ENCODE peak calls at places on chromosomes 5 and 9, in six cellular contexts. One of them, this sample, is unnamed.

GRCh38 chr9:33765411-33765810 is 29.9 kb upstream of the PRSS3 start:
- ATAC-seq in HepG2: no peak
- ATAC-seq in heart left ventricle: no peak
- ATAC-seq in right lobe of liver: no peak
- ATAC-seq in HCT116: peak
- ATAC-seq in A549: peak
- ATAC-seq in this sample: no peak

GRCh38 chr5:140245354-140245753 is 57.5 kb downstream of the PFDN1 start:
- ATAC-seq in HepG2: no peak
- ATAC-seq in heart left ventricle: no peak
- ATAC-seq in right lobe of liver: no peak
- ATAC-seq in HCT116: no peak
- ATAC-seq in A549: no peak
- ATAC-seq in this sample: no peak

GRCh38 chr5:170773031-170773985 is 10.2 kb upstream of the GABRP start:
- ATAC-seq in HepG2: no peak
- ATAC-seq in heart left ventricle: peak
- ATAC-seq in right lobe of liver: no peak
- ATAC-seq in HCT116: no peak
- ATAC-seq in A549: no peak
- ATAC-seq in this sample: no peak

GRCh38 chr5:138702827-138703194 is 50.4 kb upstream of the CTNNA1 start:
- ATAC-seq in HepG2: no peak
- ATAC-seq in heart left ventricle: no peak
- ATAC-seq in right lobe of liver: no peak
- ATAC-seq in HCT116: no peak
- ATAC-seq in A549: no peak
- ATAC-seq in this sample: no peak

GRCh38 chr9:11558043-11558442 is 945.2 kb upstream of the PTPRD start:
- ATAC-seq in HepG2: no peak
- ATAC-seq in heart left ventricle: no peak
- ATAC-seq in right lobe of liver: no peak
- ATAC-seq in HCT116: no peak
- ATAC-seq in A549: no peak
- ATAC-seq in this sample: no peak

GRCh38 chr9:128102861-128103588 is 24.5 kb downstream of the PTGES2 start:
- ATAC-seq in HepG2: peak
- ATAC-seq in heart left ventricle: no peak
- ATAC-seq in right lobe of liver: peak
- ATAC-seq in HCT116: no peak
- ATAC-seq in A549: no peak
- ATAC-seq in this sample: no peak

GRCh38 chr5:111748304-111748763 is 8.7 kb downstream of the NREP start:
- ATAC-seq in HepG2: no peak
- ATAC-seq in heart left ventricle: peak
- ATAC-seq in right lobe of liver: peak
- ATAC-seq in HCT116: peak
- ATAC-seq in A549: peak
- ATAC-seq in this sample: peak

GRCh38 chr5:98781520-98781919 is 8.1 kb downstream of the RGMB start:
- ATAC-seq in HepG2: no peak
- ATAC-seq in heart left ventricle: no peak
- ATAC-seq in right lobe of liver: no peak
- ATAC-seq in HCT116: no peak
- ATAC-seq in A549: no peak
- ATAC-seq in this sample: no peak

GRCh38 chr5:58042933-58043606 is 416.8 kb downstream of the PLK2 start:
- ATAC-seq in HepG2: no peak
- ATAC-seq in heart left ventricle: no peak
- ATAC-seq in right lobe of liver: no peak
- ATAC-seq in HCT116: no peak
- ATAC-seq in A549: no peak
- ATAC-seq in this sample: no peak

GRCh38 chr5:66326276-66326675 is 182.2 kb downstream of the SREK1 start:
- ATAC-seq in HepG2: no peak
- ATAC-seq in heart left ventricle: peak
- ATAC-seq in right lobe of liver: no peak
- ATAC-seq in HCT116: no peak
- ATAC-seq in A549: no peak
- ATAC-seq in this sample: no peak

GRCh38 chr9:131669234-131670172 is 70.4 kb downstream of the RAPGEF1 start:
- ATAC-seq in HepG2: peak
- ATAC-seq in heart left ventricle: no peak
- ATAC-seq in right lobe of liver: no peak
- ATAC-seq in HCT116: peak
- ATAC-seq in A549: peak
- ATAC-seq in this sample: no peak

GRCh38 chr9:86534572-86535258 is 180.5 kb upstream of the TUT7 start:
- ATAC-seq in HepG2: no peak
- ATAC-seq in heart left ventricle: no peak
- ATAC-seq in right lobe of liver: no peak
- ATAC-seq in HCT116: no peak
- ATAC-seq in A549: no peak
- ATAC-seq in this sample: peak

GRCh38 chr9:13896922-13897835 is 416.8 kb downstream of the NFIB start:
- ATAC-seq in HepG2: no peak
- ATAC-seq in heart left ventricle: peak
- ATAC-seq in right lobe of liver: no peak
- ATAC-seq in HCT116: no peak
- ATAC-seq in A549: no peak
- ATAC-seq in this sample: no peak

GRCh38 chr5:160930361-160930760 is 78.3 kb upstream of the ATP10B start:
- ATAC-seq in HepG2: no peak
- ATAC-seq in heart left ventricle: no peak
- ATAC-seq in right lobe of liver: no peak
- ATAC-seq in HCT116: no peak
- ATAC-seq in A549: no peak
- ATAC-seq in this sample: no peak

GRCh38 chr9:111175350-111175749 is 137.1 kb upstream of the LPAR1 start:
- ATAC-seq in HepG2: no peak
- ATAC-seq in heart left ventricle: no peak
- ATAC-seq in right lobe of liver: no peak
- ATAC-seq in HCT116: no peak
- ATAC-seq in A549: no peak
- ATAC-seq in this sample: no peak

GRCh38 chr5:123508441-123508840 is 3.5 kb upstream of the CSNK1G3 start:
- ATAC-seq in HepG2: no peak
- ATAC-seq in heart left ventricle: no peak
- ATAC-seq in right lobe of liver: no peak
- ATAC-seq in HCT116: no peak
- ATAC-seq in A549: no peak
- ATAC-seq in this sample: no peak

GRCh38 chr9:96008502-96009222 is 133.2 kb downstream of the ERCC6L2 start:
- ATAC-seq in HepG2: no peak
- ATAC-seq in heart left ventricle: no peak
- ATAC-seq in right lobe of liver: peak
- ATAC-seq in HCT116: no peak
- ATAC-seq in A549: no peak
- ATAC-seq in this sample: peak

GRCh38 chr5:134110382-134110781 is 4.1 kb upstream of the TCF7 start:
- ATAC-seq in HepG2: no peak
- ATAC-seq in heart left ventricle: no peak
- ATAC-seq in right lobe of liver: no peak
- ATAC-seq in HCT116: no peak
- ATAC-seq in A549: no peak
- ATAC-seq in this sample: no peak

DNA sequence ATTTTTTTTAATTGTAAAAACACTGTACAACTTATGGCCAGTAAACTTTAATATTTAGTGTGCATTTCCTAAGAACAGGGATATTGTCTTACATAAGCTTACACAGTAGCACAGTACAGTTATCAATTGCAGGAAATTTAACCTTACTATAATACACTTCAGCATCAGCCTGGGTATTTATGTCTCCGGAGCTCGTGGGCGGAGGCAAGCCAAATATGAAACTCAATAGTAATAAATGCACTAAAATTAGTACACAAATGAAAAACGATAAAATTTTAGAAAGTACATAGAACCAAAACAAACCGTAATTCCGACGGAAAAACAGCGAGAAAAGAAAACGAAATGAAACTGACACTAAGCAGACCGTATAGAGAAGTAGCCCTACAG is 91.2 kb downstream of the ANXA2R start:
- ATAC-seq in HepG2: no peak
- ATAC-seq in heart left ventricle: no peak
- ATAC-seq in right lobe of liver: no peak
- ATAC-seq in HCT116: no peak
- ATAC-seq in A549: no peak
- ATAC-seq in this sample: no peak
- H3K4me3 ChIP-seq in HepG2: no peak
- H3K4me3 ChIP-seq in heart left ventricle: peak
- H3K4me3 ChIP-seq in right lobe of liver: no peak
- H3K4me3 ChIP-seq in HCT116: no peak
- H3K4me3 ChIP-seq in A549: peak
- H3K4me3 ChIP-seq in this sample: no peak

DNA sequence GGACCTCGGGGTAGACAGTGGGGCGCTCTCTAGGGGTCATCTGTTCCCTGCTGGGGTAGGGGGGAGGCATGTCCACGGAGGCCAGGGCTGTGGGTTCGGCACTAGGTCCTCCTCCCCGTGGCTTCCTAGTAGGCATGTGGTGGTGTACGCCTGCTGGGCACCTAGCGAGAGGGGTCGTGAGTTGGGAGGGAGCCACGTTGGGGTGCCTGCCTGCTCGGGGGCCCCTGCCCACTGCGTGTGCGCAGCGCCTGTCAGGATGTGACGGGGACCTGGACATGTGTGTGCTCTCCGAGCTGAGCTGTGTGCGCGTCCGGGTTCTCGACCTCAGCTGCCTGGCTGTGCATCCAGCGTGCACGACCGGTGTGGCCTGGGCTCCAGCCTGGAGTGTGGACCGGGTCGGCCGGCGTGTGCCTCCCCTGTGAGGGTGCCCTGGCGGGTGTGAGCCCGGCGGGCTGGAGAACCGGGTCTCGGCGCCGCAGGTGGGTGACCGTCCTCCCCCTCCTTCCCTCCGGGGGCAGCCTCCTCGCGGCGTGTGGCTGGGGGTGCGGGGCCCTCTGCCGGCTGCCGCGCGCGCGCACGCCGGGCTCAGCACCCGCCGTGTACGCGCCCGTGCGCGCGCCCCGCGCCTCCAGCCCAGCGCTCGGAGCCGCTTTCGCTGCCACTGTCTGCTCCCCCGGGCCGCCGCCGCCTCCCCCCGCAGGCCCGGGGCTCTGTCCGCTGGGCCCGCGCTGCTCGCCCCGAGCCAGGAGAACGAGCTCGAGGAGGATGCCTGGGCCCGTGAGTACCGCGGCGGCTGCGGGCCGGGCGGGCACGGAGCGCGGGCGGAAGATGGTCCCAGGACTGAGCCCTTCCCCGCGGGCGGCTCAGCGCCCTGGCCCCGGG is at the start of gene PRR7:
- ATAC-seq in HepG2: peak
- ATAC-seq in heart left ventricle: peak
- ATAC-seq in right lobe of liver: peak
- ATAC-seq in HCT116: peak
- ATAC-seq in A549: peak
- ATAC-seq in this sample: peak
- TF ChIP-seq POLR2A in HepG2: no peak
- TF ChIP-seq POLR2A in heart left ventricle: no peak
- TF ChIP-seq POLR2A in right lobe of liver: peak
- TF ChIP-seq POLR2A in HCT116: no peak
- TF ChIP-seq POLR2A in A549: peak
- TF ChIP-seq POLR2A in this sample: no peak

DNA sequence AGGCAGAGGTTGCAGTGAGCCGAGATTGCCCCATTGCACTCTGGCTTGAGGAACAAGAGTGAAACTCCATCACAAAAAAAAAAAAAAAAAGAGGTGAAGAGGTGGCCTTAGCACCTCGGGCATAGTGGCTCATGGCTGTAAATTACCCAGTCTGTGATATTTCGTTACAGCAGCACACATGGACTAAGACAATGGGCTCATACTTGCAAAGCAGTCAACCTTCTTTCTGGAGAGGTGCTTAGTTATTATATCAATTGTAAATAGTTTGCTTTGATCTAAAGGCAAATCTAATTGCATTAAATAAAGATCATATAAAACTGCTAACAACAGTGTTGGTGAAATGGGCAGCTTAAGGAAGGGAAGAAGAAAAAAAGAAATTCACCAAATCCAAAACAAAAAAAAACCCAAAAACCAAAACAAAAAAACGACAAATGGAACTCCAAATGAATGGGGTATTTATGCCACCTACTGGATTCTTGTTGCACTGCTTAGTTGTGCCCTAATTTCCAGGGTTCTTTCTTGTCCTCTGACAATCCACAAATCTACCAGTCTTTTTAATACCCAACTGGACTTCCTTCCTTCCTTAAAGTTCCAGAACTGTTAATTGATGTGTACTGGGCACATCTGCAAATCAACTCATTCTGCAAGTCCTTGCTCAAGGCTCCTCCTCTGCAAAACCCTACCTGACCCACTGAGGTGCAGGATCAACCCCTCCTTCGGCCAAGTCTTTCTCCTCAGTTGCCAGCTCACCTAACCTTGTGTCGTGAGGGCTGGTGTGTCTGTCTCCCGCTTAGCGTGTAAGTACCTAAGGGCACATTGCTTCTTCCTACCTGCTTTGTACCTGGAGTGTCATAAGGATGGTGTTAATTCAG is 35.0 kb upstream of the DMRT1 start:
- ATAC-seq in HepG2: peak
- ATAC-seq in heart left ventricle: no peak
- ATAC-seq in right lobe of liver: peak
- ATAC-seq in HCT116: peak
- ATAC-seq in A549: no peak
- ATAC-seq in this sample: no peak
- TF ChIP-seq CTCF in HepG2: peak
- TF ChIP-seq CTCF in heart left ventricle: peak
- TF ChIP-seq CTCF in right lobe of liver: peak
- TF ChIP-seq CTCF in HCT116: peak
- TF ChIP-seq CTCF in A549: peak
- TF ChIP-seq CTCF in this sample: peak

DNA sequence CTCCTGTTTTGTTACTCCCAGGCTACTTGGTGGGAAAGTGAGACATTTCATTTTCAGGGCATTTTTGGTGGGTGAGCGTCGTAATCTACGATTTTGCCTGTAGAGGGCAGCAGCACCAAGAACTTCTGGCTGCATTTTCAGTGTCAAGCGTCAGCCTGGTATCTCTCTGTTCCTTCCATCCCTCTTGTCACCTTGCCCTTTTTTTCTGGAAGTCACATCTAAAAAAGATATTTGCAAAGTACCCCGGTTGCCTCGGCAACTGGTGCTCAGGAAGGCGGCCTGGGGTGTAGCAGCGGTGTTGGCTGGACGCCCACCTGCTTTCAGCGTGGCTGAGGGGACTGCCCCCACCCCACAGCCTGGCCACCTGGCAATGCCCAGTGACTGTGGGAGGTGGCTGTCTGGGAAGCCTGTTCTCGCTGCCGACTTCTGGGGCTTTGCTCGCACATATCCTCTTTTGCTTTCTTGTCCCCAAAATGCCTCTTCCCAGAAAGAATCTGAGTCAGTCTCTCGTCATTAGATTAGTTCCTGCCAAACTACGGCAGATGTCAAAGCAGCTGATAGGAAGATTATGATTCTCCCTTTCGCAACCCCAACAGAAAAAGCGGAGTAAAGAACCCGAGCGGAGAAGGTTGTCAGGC is 84.5 kb downstream of the ACER2 start:
- ATAC-seq in HepG2: peak
- ATAC-seq in heart left ventricle: peak
- ATAC-seq in right lobe of liver: peak
- ATAC-seq in HCT116: peak
- ATAC-seq in A549: peak
- ATAC-seq in this sample: peak
- H3K4me3 ChIP-seq in HepG2: no peak
- H3K4me3 ChIP-seq in heart left ventricle: peak
- H3K4me3 ChIP-seq in right lobe of liver: no peak
- H3K4me3 ChIP-seq in HCT116: no peak
- H3K4me3 ChIP-seq in A549: no peak
- H3K4me3 ChIP-seq in this sample: peak

GRCh38 chr9:4666042-4666699 is at the start of gene SPATA6L:
- ATAC-seq in HepG2: peak
- ATAC-seq in heart left ventricle: peak
- ATAC-seq in right lobe of liver: peak
- ATAC-seq in HCT116: peak
- ATAC-seq in A549: peak
- ATAC-seq in this sample: peak
- TF ChIP-seq POLR2A in HepG2: peak
- TF ChIP-seq POLR2A in heart left ventricle: no peak
- TF ChIP-seq POLR2A in right lobe of liver: peak
- TF ChIP-seq POLR2A in HCT116: no peak
- TF ChIP-seq POLR2A in A549: peak
- TF ChIP-seq POLR2A in this sample: no peak